ENCODE peak calls at places on chromosome 21, in four cellular contexts. U is KBM-7; C is central memory CD4-positive, alpha-beta T cell; G is activated naive CD4-positive, alpha-beta T cell treated with anti-CD3 and anti-CD28 coated beads, Interleukin-2, amount 10 ng/mL, durations not matched to agents 7 days and 5 days. B is an unnamed sample.

GRCh38 chr21:21003701-21004100 is 5.5 kb downstream of the NCAM2 start:
- DNase-seq in U (peak), G (no peak), C (no peak), B (no peak)

GRCh38 chr21:44535963-44536362 is 4.0 kb downstream of the KRTAP10-1 start:
- DNase-seq in U (no peak), C (no peak), G (no peak), B (no peak)

GRCh38 chr21:34022557-34023335 is 50.6 kb upstream of the MRPS6 start:
- DNase-seq in C (no peak), G (peak), U (peak), B (no peak)

GRCh38 chr21:16855164-16855667 is 657.6 kb upstream of the CXADR start:
- DNase-seq in G (no peak), U (no peak), C (no peak), B (no peak)

GRCh38 chr21:38500073-38500472 is 1.8 kb upstream of the ERG start:
- DNase-seq in C (no peak), U (no peak), G (no peak), B (no peak)

GRCh38 chr21:31524140-31524539 is 135.4 kb upstream of the SOD1 start:
- DNase-seq in C (no peak), G (no peak), U (no peak), B (no peak)

GRCh38 chr21:28642891-28643290 is 349.8 kb downstream of the LTN1 start:
- DNase-seq in G (no peak), U (no peak), C (no peak), B (no peak)

GRCh38 chr21:17461014-17461413 is 51.8 kb upstream of the CXADR start:
- DNase-seq in U (no peak), G (no peak), C (no peak), B (no peak)

GRCh38 chr21:32136546-32136945 is 142.3 kb downstream of the MIS18A start:
- DNase-seq in U (no peak), G (no peak), C (no peak), B (no peak)

GRCh38 chr21:45226540-45227326 is 61.0 kb downstream of the POFUT2 start:
- DNase-seq in G (peak), U (no peak), C (peak), B (no peak)